ENCODE peak calls at places on chromosomes 13 and 19, in six cellular contexts. G is ovary, E is RWPE1, A is H1, T is nephron progenitor cell, B is astrocyte of the cerebellum. I is an unnamed sample.

GRCh38 chr13:29918845-29919244 is 68.4 kb upstream of the UBL3 start:
- DNase-seq in G (no peak), E (peak; percentile 83), A (no peak), T (no peak), B (peak; percentile 78), I (peak; percentile 61)

GRCh38 chr19:18477042-18477760 is 39.3 kb upstream of the ISYNA1 start:
- DNase-seq in G (no peak), E (no peak), A (no peak), T (no peak), B (no peak), I (no peak)

GRCh38 chr19:1811472-1811894 is 593 bp downstream of the ATP8B3 start:
- DNase-seq in G (peak; percentile 74), E (peak; percentile 91), A (no peak), T (no peak), B (no peak), I (no peak)

GRCh38 chr19:342801-343421 is 1.7 kb downstream of the MIER2 start:
- DNase-seq in G (peak; percentile 44), E (peak; percentile 49), A (no peak), T (no peak), B (peak; percentile 75), I (peak; percentile 38)

GRCh38 chr19:1370579-1371361 is 12.9 kb upstream of the NDUFS7 start:
- DNase-seq in G (no peak), E (no peak), A (no peak), T (peak; percentile 62), B (no peak), I (no peak)

GRCh38 chr13:69565334-69565733 is 542.3 kb upstream of the ATXN8OS start:
- DNase-seq in G (no peak), E (no peak), A (no peak), T (peak; percentile 5), B (peak; percentile 64), I (no peak)

GRCh38 chr19:18304496-18305312 is 18.2 kb downstream of the LSM4 start:
- DNase-seq in G (peak; percentile 89), E (no peak), A (no peak), T (peak; percentile 62), B (no peak), I (no peak)

GRCh38 chr13:44045179-44045562 is 165.5 kb downstream of the LACC1 start:
- DNase-seq in G (no peak), E (no peak), A (no peak), T (no peak), B (no peak), I (no peak)

GRCh38 chr19:56101095-56101494 is 20.0 kb downstream of the ZNF787 start:
- DNase-seq in G (no peak), E (no peak), A (no peak), T (no peak), B (no peak), I (no peak)

GRCh38 chr13:48304132-48304876 is 753 bp downstream of the RB1 start:
- DNase-seq in G (peak; percentile 52), E (peak; percentile 25), A (no peak), T (peak; percentile 31), B (peak; percentile 27), I (peak; percentile 19)

GRCh38 chr13:109738298-109738746 is 48.1 kb downstream of the IRS2 start:
- DNase-seq in G (no peak), E (peak; percentile 67), A (no peak), T (no peak), B (no peak), I (no peak)

GRCh38 chr13:98997738-98998641 is 20.1 kb upstream of the DOCK9 start:
- DNase-seq in G (no peak), E (peak; percentile 85), A (peak; percentile 22), T (no peak), B (no peak), I (no peak)

GRCh38 chr13:44003481-44003880 is 123.8 kb downstream of the LACC1 start:
- DNase-seq in G (no peak), E (no peak), A (no peak), T (no peak), B (no peak), I (no peak)

DNA sequence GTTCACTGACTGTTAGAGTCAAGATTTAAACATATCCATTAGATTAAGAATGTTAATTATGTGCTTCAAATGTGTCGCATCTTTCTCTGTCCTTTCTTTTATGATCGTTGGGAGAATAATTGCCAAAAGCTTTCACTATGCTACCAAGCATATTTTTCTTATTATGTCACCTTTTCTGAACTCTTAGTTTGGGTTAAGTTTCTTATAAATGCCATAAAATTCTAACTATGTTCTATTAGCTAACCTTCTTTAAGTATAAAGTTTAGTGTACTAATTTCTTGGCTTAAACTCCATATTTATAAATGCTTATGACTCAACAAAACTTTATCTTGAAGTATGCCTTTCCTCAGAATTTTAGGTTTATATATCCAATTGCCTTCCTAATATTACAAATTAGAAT is 1759.4 kb downstream of the PCDH9 start:
- DNase-seq in G (no peak), E (no peak), A (no peak), T (no peak), B (no peak), I (no peak)
- TF ChIP-seq CTCF in G (no peak), E (no peak), A (no peak), T (no peak), B (no peak), I (no peak)

GRCh38 chr13:100520936-100521765 is 67.4 kb downstream of the GGACT start:
- DNase-seq in G (no peak), E (no peak), A (no peak), T (peak; percentile 60), B (no peak), I (no peak)
- TF ChIP-seq CTCF in G (no peak), E (no peak), A (no peak), T (no peak), B (no peak), I (no peak)

GRCh38 chr13:31653730-31654129 is 85.6 kb upstream of the RXFP2 start:
- DNase-seq in G (no peak), E (no peak), A (no peak), T (no peak), B (no peak), I (no peak)
- TF ChIP-seq CTCF in G (no peak), E (no peak), A (no peak), T (no peak), B (no peak), I (no peak)

DNA sequence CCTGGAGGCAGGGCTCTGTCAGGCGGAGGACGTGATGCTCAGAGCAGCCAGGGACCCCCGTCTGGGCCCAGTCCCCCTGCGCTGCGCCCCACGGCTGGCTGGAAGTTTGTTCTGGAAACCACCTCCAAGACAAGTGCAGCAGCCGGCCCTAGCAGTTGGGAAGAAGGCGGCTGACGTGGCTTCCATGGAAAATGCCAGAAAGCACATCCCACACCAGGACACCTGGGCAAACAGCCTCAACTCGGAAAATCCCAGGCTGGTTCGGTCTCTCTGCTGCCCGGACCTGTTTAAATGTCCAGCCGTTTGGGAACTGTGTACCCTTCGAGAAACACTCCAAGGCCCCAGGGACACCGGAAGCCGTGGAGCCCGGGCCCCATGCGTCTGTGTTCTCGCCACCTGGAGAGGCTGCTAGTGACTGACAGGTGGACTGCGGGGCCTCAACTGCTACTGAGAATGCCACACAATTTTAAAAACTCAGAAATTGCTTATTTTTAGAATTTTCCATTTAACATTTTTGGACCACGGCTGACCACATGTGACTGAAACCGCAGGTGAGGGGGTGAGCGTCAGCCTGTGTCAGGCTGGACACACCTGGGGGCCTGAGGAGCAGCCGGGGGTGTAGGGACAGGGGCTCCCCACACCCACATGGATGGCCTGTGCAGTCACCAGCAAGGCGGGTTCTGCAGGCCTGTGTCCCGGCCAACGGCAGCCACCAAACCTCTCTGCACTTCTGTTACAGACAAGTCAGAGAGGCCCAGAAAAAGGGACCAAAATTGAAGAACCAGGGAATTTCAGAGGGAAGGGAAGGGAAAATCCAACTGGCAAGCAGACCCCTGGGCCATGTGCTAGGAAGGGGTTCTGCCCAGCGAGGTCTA is 31.7 kb downstream of the RASA3 start:
- DNase-seq in G (peak; percentile 31), E (no peak), A (no peak), T (peak; percentile 22), B (no peak), I (no peak)
- TF ChIP-seq CTCF in G (no peak), E (no peak), A (no peak), T (no peak), B (no peak), I (no peak)

GRCh38 chr19:32296694-32297093 is 48.7 kb upstream of the ZNF507 start:
- DNase-seq in G (no peak), E (no peak), A (no peak), T (no peak), B (no peak), I (no peak)
- TF ChIP-seq CTCF in G (no peak), E (no peak), A (no peak), T (no peak), B (no peak), I (no peak)

GRCh38 chr13:49371943-49372636 is 71.8 kb downstream of the CAB39L start:
- DNase-seq in G (no peak), E (no peak), A (no peak), T (no peak), B (peak; percentile 60), I (no peak)
- TF ChIP-seq CTCF in G (no peak), E (no peak), A (no peak), T (no peak), B (no peak), I (no peak)

DNA sequence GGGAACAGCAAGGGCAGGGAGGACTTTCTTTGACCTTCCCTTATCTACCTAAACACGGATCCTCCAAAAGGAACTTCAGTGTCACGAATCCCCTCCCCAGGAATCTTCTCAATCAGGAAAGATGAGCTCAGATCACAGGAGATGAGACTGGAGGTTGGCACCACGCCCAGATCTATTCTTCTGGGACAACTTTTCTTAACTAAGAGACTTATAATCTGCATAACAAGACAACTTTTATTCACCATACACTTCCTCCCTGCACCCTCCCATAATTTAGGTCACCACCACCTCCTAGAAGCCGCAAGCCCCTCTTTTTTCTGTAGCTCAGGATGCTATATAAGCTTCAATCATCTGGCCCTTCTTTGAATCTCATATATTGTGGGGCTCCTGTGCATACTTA is 19.2 kb upstream of the AKT2 start:
- DNase-seq in G (no peak), E (no peak), A (no peak), T (no peak), B (no peak), I (no peak)
- TF ChIP-seq CTCF in G (no peak), E (no peak), A (no peak), T (no peak), B (no peak), I (no peak)

GRCh38 chr13:97945792-97946419 is 7.6 kb upstream of the IPO5 start:
- DNase-seq in G (no peak), E (no peak), A (no peak), T (no peak), B (no peak), I (no peak)
- TF ChIP-seq CTCF in G (no peak), E (no peak), A (no peak), T (no peak), B (no peak), I (no peak)

DNA sequence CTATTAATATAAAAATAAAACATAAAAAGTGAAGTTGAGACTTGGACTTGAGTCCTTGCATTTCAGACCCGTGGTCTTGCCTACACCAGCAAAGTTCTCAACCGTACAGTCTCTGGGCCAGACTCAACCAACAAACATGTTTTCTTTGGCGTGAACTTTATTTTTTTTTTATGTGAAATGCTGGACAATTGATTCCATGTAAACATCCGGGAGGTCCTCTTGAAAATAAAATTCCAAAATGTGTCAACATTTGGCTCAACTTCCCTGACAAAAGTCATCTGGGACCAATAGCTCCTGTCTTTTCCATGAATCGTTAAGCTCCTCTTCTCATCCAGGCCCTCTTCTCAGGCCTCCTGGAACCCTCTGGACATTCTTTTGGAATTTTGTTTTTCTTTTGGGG is 2.7 kb downstream of the ALDH16A1 start:
- DNase-seq in G (no peak), E (no peak), A (no peak), T (no peak), B (no peak), I (peak; percentile 56)
- TF ChIP-seq CTCF in G (no peak), E (no peak), A (no peak), T (no peak), B (no peak), I (no peak)

GRCh38 chr13:39765801-39766463 is 110.5 kb downstream of the COG6 start:
- DNase-seq in G (peak; percentile 60), E (peak; percentile 17), A (no peak), T (peak; percentile 9), B (peak; percentile 57), I (no peak)
- TF ChIP-seq CTCF in G (peak; percentile 15), E (peak; percentile 62), A (peak; percentile 47), T (no peak), B (no peak), I (peak; percentile 41)